ENCODE peak calls at places on chromosome 3, in four cellular contexts. P is mesenchymal stem cell, S is trophoblast cell, F is H9. M is an unnamed sample.
A peak's percentile ranks its signal among the peaks of the same experiment; 100 is the strongest.

GRCh38 chr3:58429657-58430056 is 4.0 kb downstream of the PDHB start:
- DNase-seq in F (no peak), S (no peak), P (no peak), M (no peak)

GRCh38 chr3:177816667-177817208 is 619.5 kb upstream of the TBL1XR1 start:
- DNase-seq in S (no peak), P (no peak), F (no peak), M (no peak)

GRCh38 chr3:84108442-84108971 is 850.3 kb upstream of the CADM2 start:
- DNase-seq in F (no peak), S (peak; percentile 33), P (peak; percentile 2), M (no peak)

GRCh38 chr3:102512734-102513518 is 78.1 kb downstream of the ZPLD1 start:
- DNase-seq in P (peak; percentile 32), F (no peak), S (no peak), M (no peak)

GRCh38 chr3:184231671-184232070 is 2.3 kb downstream of the VWA5B2 start:
- DNase-seq in P (no peak), F (no peak), S (no peak), M (no peak)

GRCh38 chr3:98326036-98326435 is 27.6 kb upstream of the OR5K4 start:
- DNase-seq in P (no peak), F (no peak), S (no peak), M (no peak)

GRCh38 chr3:11847607-11848006 is 922 bp upstream of the TAMM41 start:
- DNase-seq in P (no peak), F (no peak), S (no peak), M (no peak)

GRCh38 chr3:157572559-157573270 is 69.5 kb upstream of the VEPH1 start:
- DNase-seq in S (peak; percentile 81), F (no peak), P (peak; percentile 59), M (peak; percentile 43)

GRCh38 chr3:10162147-10162546 is 2.6 kb upstream of the IRAK2 start:
- DNase-seq in S (no peak), P (no peak), F (no peak), M (no peak)

GRCh38 chr3:105130911-105131310 is 235.8 kb upstream of the ALCAM start:
- DNase-seq in P (no peak), S (no peak), F (no peak), M (no peak)

GRCh38 chr3:54557538-54558419 is 370.1 kb downstream of the LRTM1 start:
- DNase-seq in F (no peak), P (no peak), S (no peak), M (no peak)

GRCh38 chr3:111539351-111540331 is 2.4 kb upstream of the CD96 start:
- DNase-seq in F (peak; percentile 73), P (peak; percentile 64), S (peak; percentile 71), M (peak; percentile 48)

GRCh38 chr3:55434789-55435188 is 52.3 kb downstream of the WNT5A start:
- DNase-seq in P (no peak), F (peak; percentile 43), S (peak; percentile 80), M (no peak)

GRCh38 chr3:121661376-121661775 is 673 bp upstream of the HCLS1 start:
- DNase-seq in F (no peak), S (peak; percentile 57), P (no peak), M (no peak)

GRCh38 chr3:49357466-49358216 is 512 bp downstream of the GPX1 start:
- DNase-seq in P (peak; percentile 98), S (peak; percentile 92), F (peak; percentile 38), M (peak; percentile 18)

GRCh38 chr3:51720292-51721061 is 13.6 kb downstream of the GRM2 start:
- DNase-seq in F (no peak), P (no peak), S (no peak), M (no peak)

GRCh38 chr3:57145852-57146251 is 19.3 kb downstream of the IL17RD start:
- DNase-seq in F (no peak), P (no peak), S (no peak), M (no peak)

GRCh38 chr3:27721717-27722564 is at the start of gene EOMES:
- DNase-seq in F (peak; percentile 86), S (peak; percentile 23), P (peak; percentile 46), M (no peak)

DNA sequence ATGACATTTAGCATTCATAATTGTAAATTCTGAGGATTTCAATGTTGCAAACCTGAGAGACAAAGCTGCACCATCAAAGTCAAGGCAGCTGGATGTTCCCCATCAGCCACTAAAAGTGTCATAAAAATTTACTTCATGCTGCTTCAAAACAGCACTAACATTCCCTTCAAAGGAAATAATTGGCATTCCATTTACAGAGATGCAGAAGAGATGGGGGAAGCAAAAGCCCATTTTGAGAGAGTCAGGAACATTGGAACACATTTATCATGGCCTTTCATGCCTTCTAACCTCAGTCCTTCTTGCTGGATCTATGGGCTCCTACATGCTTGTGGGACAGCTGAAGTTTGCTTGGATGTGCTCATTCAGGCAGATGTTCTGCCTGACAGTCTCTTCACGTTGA is 6.4 kb upstream of the TMEM158 start:
- DNase-seq in F (no peak), S (no peak), P (no peak), M (no peak)
- H3K23ac ChIP-seq in F (no peak overlapping the region), S (no peak overlapping the region), P (no peak overlapping the region), M (no peak overlapping the region)

GRCh38 chr3:66220602-66221377 is at the start of gene SLC25A26:
- DNase-seq in S (peak; percentile 97), F (peak; percentile 97), P (peak; percentile 95), M (peak; percentile 92)
- H3K14ac ChIP-seq in S (peak within 1 kb of the TSS; percentile 1), F (peak within 1 kb of the TSS; percentile 85), P (no peak within 1 kb of the TSS), M (no peak within 1 kb of the TSS)

DNA sequence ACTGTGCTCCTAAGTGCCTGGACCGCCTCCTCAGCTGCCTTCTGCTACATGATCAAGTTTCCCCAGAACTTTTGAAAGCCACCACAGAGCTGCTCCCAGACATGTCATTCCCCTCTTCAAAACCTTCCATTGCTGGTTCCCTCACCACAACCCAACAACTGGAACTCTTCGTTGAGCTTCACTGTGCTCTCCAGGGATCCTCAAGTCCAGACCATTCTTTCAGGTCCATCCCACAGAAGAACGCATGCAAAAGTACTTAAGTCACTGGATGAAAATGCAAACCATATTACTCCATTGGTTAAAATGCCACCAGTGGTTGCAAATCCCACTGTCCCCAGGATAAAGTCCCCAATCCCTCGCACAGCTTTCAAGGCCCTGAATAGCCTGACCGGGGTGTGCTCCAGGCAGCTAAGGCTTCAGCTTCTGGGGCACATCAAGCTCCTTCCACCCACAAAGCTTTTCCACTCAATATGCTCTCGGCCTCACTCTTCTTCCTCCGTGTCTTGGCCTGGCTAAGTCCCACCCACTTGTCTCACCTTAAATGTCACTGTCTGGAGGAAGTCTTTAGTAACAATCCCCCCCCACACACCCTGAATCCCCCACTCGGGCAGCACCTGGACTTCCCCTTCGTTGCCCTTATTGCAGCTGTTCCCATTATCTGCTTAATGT is 84.8 kb downstream of the XXYLT1 start:
- DNase-seq in P (no peak), S (no peak), F (no peak), M (no peak)
- H3K23ac ChIP-seq in P (no peak overlapping the region), S (no peak overlapping the region), F (no peak overlapping the region), M (no peak overlapping the region)

GRCh38 chr3:16316847-16317560 is 52.0 kb downstream of the OXNAD1 start:
- DNase-seq in S (no peak), P (no peak), F (no peak), M (no peak)
- H3K14ac ChIP-seq in S (no peak overlapping the region), P (no peak overlapping the region), F (no peak overlapping the region), M (no peak overlapping the region)

DNA sequence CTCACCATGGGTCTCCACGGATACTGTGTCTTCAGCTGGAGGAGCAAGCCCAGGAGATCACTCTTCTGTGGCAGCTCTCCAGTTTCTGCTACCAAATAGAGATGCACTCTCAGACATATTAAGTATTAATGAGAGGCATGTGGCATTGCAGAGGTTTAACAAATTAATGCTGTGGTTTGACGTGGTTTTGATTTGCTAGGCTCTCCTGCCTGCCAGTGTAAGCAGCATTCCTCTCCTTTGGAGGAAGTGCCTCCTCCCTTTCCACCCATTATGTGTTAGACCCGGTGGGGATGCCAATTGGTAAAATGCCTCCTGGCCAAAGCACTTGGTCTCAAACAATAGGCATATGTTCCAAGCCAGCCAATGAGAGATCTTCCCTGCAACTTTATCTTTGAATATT is 124.8 kb downstream of the MYLK start:
- DNase-seq in P (no peak), S (no peak), F (no peak), M (no peak)
- H3K23ac ChIP-seq in P (no peak overlapping the region), S (no peak overlapping the region), F (no peak overlapping the region), M (no peak overlapping the region)

M was measured in neuronal stem cell.